ENCODE peak calls at places on chromosomes 13 and 19, in eight cellular contexts. M is WERI-Rb-1; V is keratinocyte; B is CD8-positive, alpha-beta T cell; G is pancreas; S is H1; K is cardiac fibroblast; P is transverse colon. U is an unnamed sample.

GRCh38 chr13:72651196-72651595 is 76.2 kb downstream of the MZT1 start:
- DNase-seq in K (no peak), M (peak; percentile 23), V (no peak), B (no peak), G (no peak), P (no peak), S (no peak), U (no peak)

GRCh38 chr19:18364826-18365528 is 21.0 kb upstream of the GDF15 start:
- DNase-seq in S (no peak), V (peak; percentile 53), G (peak; percentile 92), K (peak; percentile 99), P (peak; percentile 90), M (no peak), B (no peak), U (peak; percentile 82)

GRCh38 chr19:7533281-7533819 is 2.2 kb upstream of the PNPLA6 start:
- DNase-seq in V (no peak), B (no peak), P (peak; percentile 62), G (peak; percentile 66), S (peak; percentile 71), M (no peak), K (peak; percentile 77), U (peak; percentile 33)

GRCh38 chr13:85864963-85865530 is 65.8 kb upstream of the SLITRK6 start:
- DNase-seq in S (no peak), V (no peak), M (peak; percentile 67), P (no peak), G (no peak), K (no peak), B (no peak), U (no peak)

GRCh38 chr13:73602295-73602694 is 531.9 kb downstream of the KLF12 start:
- DNase-seq in B (no peak), V (peak; percentile 41), P (no peak), G (no peak), M (peak; percentile 12), K (peak; percentile 15), S (no peak), U (no peak)

GRCh38 chr19:2462635-2463421 is 6.1 kb upstream of the LMNB2 start:
- DNase-seq in S (peak; percentile 93), M (peak; percentile 62), K (peak; percentile 98), V (peak; percentile 46), P (peak; percentile 82), G (peak; percentile 85), B (no peak), U (peak; percentile 84)

GRCh38 chr19:807627-808175 is 10.4 kb downstream of the PTBP1 start:
- DNase-seq in S (no peak), P (no peak), B (no peak), V (no peak), G (no peak), M (no peak), K (no peak), U (no peak)

GRCh38 chr19:28466107-28467045 is 746.6 kb downstream of the UQCRFS1 start:
- DNase-seq in M (peak; percentile 60), G (peak; percentile 49), K (peak; percentile 60), S (peak; percentile 82), P (peak; percentile 72), B (peak; percentile 45), V (no peak), U (no peak)

GRCh38 chr13:88908896-88909535 is 1237.8 kb downstream of the SLITRK5 start:
- DNase-seq in M (no peak), P (no peak), K (no peak), G (no peak), V (no peak), B (no peak), S (no peak), U (peak; percentile 69)

GRCh38 chr19:33193269-33193863 is 764 bp upstream of the LRP3 start:
- DNase-seq in G (no peak), B (no peak), P (no peak), K (no peak), M (no peak), V (no peak), S (no peak), U (no peak)
- H3K4me3 ChIP-seq in G (no peak overlapping the region), B (no peak overlapping the region), P (peak overlapping the region; percentile 40), K (no peak overlapping the region), M (peak overlapping the region; percentile 43), V (no peak overlapping the region), S (peak overlapping the region; percentile 51), U (no peak overlapping the region)

DNA sequence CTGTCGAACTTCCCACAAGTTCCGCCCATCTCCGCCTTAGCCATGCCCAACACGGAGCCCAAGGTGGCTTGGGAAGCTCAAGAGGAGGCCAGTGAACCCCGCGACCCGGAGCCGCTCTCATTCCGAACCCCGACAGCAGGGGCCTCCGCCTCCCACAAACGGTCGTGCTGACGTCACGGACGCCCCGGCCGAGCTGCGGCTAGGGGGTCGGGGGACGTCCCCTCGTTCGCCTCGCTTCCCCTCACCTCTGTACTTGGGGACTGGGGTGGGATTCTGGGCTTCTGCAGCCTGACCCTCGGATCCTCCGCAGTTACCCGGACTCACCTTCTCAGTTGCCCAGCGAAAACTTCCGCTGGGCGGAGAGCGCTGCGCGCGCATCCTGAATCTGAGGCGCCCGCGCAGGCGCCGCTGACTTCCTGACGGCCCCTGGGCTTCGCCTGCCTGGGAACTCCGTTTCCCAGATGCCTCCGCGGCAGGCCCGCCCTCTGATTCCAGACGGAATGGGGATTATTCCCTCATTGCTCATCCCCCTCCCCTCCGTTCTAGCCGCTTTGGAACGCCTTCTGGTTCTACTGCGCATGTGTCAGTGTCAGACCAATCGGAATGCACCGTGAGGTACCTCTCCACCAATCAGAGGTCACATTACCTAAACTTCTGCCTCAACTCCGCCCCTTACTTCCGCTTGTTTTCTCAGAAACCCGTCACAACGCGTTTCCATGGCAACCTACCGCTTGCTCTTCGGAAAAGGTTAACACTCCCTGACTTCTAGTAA is at the start of gene VRK3:
- DNase-seq in B (peak; percentile 95), S (peak; percentile 93), K (peak; percentile 100), G (peak; percentile 100), M (peak; percentile 99), V (peak; percentile 99), P (peak; percentile 99), U (peak; percentile 99)
- TF ChIP-seq CTCF in B (no peak), S (no peak), K (peak; percentile 10), G (no peak), M (no peak), V (peak; percentile 31), P (peak; percentile 34), U (no peak)

DNA sequence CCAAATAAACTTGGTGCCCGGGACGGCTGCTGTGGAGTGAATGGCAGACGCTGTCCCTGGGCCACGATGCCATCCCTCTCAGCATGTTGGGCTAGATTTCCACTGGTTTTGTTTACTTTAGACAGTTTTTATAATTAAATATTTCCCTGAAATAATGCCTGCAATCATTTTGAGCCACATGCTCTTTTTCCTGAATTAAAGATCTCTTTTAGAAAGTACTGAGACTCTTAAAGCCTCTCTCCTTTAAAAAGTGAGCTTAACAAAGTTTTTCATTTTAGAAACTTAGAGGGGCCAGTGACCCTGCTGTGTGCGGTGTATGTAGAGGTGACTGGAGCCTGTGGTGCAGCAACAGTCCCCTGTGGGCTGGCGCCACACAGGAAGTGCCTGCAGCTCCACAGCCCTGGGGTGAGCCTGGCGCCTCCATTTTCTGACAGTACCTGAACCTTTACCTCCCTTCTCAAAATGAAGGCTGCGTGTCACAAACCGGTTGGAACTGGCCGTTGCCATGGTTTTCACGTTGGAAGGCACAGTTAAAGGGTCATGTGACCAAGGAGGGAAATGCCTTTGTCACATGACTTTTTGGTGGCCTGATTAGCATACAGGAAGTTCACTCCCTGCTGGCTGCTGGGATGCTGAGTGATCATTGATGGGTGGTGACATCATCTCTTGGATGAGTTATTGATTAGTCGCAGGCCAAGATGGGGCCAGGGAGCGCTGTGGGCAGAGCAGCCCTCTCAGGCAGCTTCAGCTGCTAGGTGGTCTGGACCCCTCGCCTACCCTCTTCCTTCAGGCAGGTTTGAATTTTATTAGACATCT is 26.3 kb downstream of the TSSK6 start:
- DNase-seq in M (peak; percentile 30), G (peak; percentile 73), B (peak; percentile 76), P (peak; percentile 79), S (peak; percentile 87), V (peak; percentile 90), K (peak; percentile 96), U (peak; percentile 87)
- H3K4me3 ChIP-seq in M (no peak overlapping the region), G (no peak overlapping the region), B (peak overlapping the region; percentile 0), P (peak overlapping the region; percentile 31), S (peak overlapping the region; percentile 11), V (peak overlapping the region; percentile 43), K (peak overlapping the region; percentile 30), U (no peak overlapping the region)

GRCh38 chr13:39682788-39683187 is 27.3 kb downstream of the COG6 start:
- DNase-seq in P (no peak), M (no peak), S (no peak), G (no peak), B (no peak), K (no peak), V (no peak), U (no peak)

GRCh38 chr13:39688278-39688677 is 32.8 kb downstream of the COG6 start:
- DNase-seq in P (no peak), V (no peak), S (no peak), B (no peak), G (no peak), M (no peak), K (no peak), U (no peak)

GRCh38 chr13:39682310-39682709 is 26.8 kb downstream of the COG6 start:
- DNase-seq in G (no peak), B (no peak), M (no peak), S (no peak), K (no peak), P (no peak), V (no peak), U (no peak)

GRCh38 chr13:39685652-39686051 is 30.2 kb downstream of the COG6 start:
- DNase-seq in V (no peak), P (no peak), B (no peak), S (no peak), K (no peak), M (no peak), G (no peak), U (no peak)

DNA sequence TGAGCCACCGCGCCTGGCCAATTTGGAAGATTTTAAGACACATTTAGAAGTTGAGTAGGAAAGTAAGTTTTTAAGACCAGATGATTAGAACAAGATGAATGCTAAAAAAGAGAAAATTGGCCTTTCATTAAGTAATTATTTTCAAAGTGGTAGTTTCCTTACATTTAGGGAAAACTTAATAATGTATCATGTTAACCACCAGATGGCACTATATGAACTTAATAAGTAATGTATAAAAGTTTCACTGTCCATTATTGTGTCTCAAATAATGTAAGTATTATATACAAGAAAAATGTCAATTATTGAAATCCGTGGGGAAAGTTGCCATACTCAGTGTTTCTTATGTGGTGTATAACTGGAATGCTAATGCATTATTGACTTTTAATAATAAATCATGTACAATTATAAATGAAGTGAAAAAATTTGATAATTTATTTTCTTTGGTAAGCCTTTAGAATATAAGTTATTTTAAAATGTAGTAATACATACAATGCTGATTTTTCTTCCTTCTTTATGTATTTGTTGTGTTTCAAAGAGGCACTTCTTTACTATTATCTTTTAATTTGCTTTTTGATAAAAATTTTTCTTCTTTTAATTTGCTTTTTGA is 29.2 kb downstream of the COG6 start:
- DNase-seq in P (no peak), B (no peak), S (no peak), K (peak; percentile 70), M (no peak), G (no peak), V (no peak), U (no peak)
- TF ChIP-seq CTCF in P (peak; percentile 46), B (peak; percentile 59), S (no peak), K (no peak), M (no peak), G (no peak), V (no peak), U (no peak)

DNA sequence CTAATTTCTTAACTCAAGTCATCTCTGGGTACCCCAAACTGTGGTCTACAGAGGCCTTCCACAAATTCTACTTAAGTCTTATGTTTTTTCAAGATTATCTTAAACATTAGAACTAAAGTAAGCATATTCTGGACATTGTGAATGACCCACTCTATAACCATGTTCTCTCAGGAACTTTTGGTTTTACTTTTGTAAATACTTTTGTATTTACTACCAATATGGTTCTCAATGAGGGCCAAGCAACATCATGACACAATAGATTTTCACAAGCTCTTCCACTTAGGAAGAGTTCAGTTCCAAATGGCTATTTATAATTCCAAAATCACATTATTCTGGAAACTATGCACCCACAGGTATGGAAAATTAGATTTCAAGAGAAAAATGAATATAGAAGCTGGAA is 10.8 kb downstream of the DIAPH3 start:
- DNase-seq in V (no peak), M (no peak), K (peak; percentile 29), P (no peak), G (no peak), S (no peak), B (no peak), U (no peak)
- H3K4me3 ChIP-seq in V (no peak overlapping the region), M (no peak overlapping the region), K (no peak overlapping the region), P (no peak overlapping the region), G (no peak overlapping the region), S (no peak overlapping the region), B (no peak overlapping the region), U (no peak overlapping the region)

U was measured in lower leg skin.